ENCODE peak calls at places on chromosome 13, in nine cellular contexts. One of them, this sample, is unnamed.
A peak's percentile ranks its signal among the peaks of the same experiment; 100 is the strongest.

GRCh38 chr13:35566340-35566739 is 89.9 kb upstream of the MAB21L1 start:
- DNase-seq in OCI-LY7: no peak
- DNase-seq in astrocyte of the spinal cord: no peak
- DNase-seq in cardiac muscle cell: no peak
- DNase-seq in CD8-positive, alpha-beta T cell: peak; percentile 11
- DNase-seq in cardiac fibroblast: no peak
- DNase-seq in fibroblast of pulmonary artery: peak; percentile 9
- DNase-seq in gastrocnemius medialis: no peak
- DNase-seq in thoracic aorta: no peak
- DNase-seq in this sample: no peak

GRCh38 chr13:110258876-110259631 is 47.9 kb downstream of the COL4A1 start:
- DNase-seq in OCI-LY7: no peak
- DNase-seq in cardiac fibroblast: peak; percentile 53
- DNase-seq in thoracic aorta: no peak
- DNase-seq in cardiac muscle cell: no peak
- DNase-seq in astrocyte of the spinal cord: no peak
- DNase-seq in fibroblast of pulmonary artery: no peak
- DNase-seq in CD8-positive, alpha-beta T cell: no peak
- DNase-seq in gastrocnemius medialis: no peak
- DNase-seq in this sample: no peak

GRCh38 chr13:113029487-113030258 is 60.7 kb downstream of the MCF2L start:
- DNase-seq in cardiac fibroblast: peak; percentile 19
- DNase-seq in cardiac muscle cell: peak; percentile 63
- DNase-seq in gastrocnemius medialis: no peak
- DNase-seq in OCI-LY7: peak; percentile 34
- DNase-seq in thoracic aorta: no peak
- DNase-seq in fibroblast of pulmonary artery: peak; percentile 15
- DNase-seq in CD8-positive, alpha-beta T cell: peak; percentile 59
- DNase-seq in astrocyte of the spinal cord: no peak
- DNase-seq in this sample: peak; percentile 98

GRCh38 chr13:97429681-97430081 is 4.3 kb upstream of the RAP2A start:
- DNase-seq in OCI-LY7: no peak
- DNase-seq in CD8-positive, alpha-beta T cell: no peak
- DNase-seq in gastrocnemius medialis: no peak
- DNase-seq in fibroblast of pulmonary artery: peak; percentile 23
- DNase-seq in astrocyte of the spinal cord: peak; percentile 41
- DNase-seq in thoracic aorta: no peak
- DNase-seq in cardiac fibroblast: peak; percentile 55
- DNase-seq in cardiac muscle cell: no peak
- DNase-seq in this sample: no peak

GRCh38 chr13:35694549-35695233 is 218.2 kb upstream of the MAB21L1 start:
- DNase-seq in cardiac fibroblast: no peak
- DNase-seq in OCI-LY7: no peak
- DNase-seq in CD8-positive, alpha-beta T cell: no peak
- DNase-seq in gastrocnemius medialis: no peak
- DNase-seq in thoracic aorta: no peak
- DNase-seq in fibroblast of pulmonary artery: no peak
- DNase-seq in cardiac muscle cell: no peak
- DNase-seq in astrocyte of the spinal cord: no peak
- DNase-seq in this sample: no peak

GRCh38 chr13:24868874-24869273 is 104.9 kb downstream of the RNF17 start:
- DNase-seq in thoracic aorta: no peak
- DNase-seq in astrocyte of the spinal cord: no peak
- DNase-seq in CD8-positive, alpha-beta T cell: no peak
- DNase-seq in cardiac fibroblast: no peak
- DNase-seq in fibroblast of pulmonary artery: no peak
- DNase-seq in OCI-LY7: no peak
- DNase-seq in gastrocnemius medialis: no peak
- DNase-seq in cardiac muscle cell: no peak
- DNase-seq in this sample: no peak

GRCh38 chr13:37488682-37489081 is 109.9 kb downstream of the POSTN start:
- DNase-seq in thoracic aorta: no peak
- DNase-seq in CD8-positive, alpha-beta T cell: no peak
- DNase-seq in gastrocnemius medialis: no peak
- DNase-seq in OCI-LY7: no peak
- DNase-seq in astrocyte of the spinal cord: peak; percentile 45
- DNase-seq in fibroblast of pulmonary artery: peak; percentile 36
- DNase-seq in cardiac fibroblast: peak; percentile 70
- DNase-seq in cardiac muscle cell: no peak
- DNase-seq in this sample: no peak

GRCh38 chr13:59483441-59484116 is 680.1 kb downstream of the DIAPH3 start:
- DNase-seq in cardiac muscle cell: peak; percentile 71
- DNase-seq in CD8-positive, alpha-beta T cell: no peak
- DNase-seq in astrocyte of the spinal cord: peak; percentile 29
- DNase-seq in cardiac fibroblast: peak; percentile 27
- DNase-seq in fibroblast of pulmonary artery: peak; percentile 49
- DNase-seq in OCI-LY7: no peak
- DNase-seq in thoracic aorta: no peak
- DNase-seq in gastrocnemius medialis: no peak
- DNase-seq in this sample: peak; percentile 57

GRCh38 chr13:30974350-30974749 is 41.9 kb downstream of the TEX26 start:
- DNase-seq in OCI-LY7: no peak
- DNase-seq in astrocyte of the spinal cord: no peak
- DNase-seq in thoracic aorta: no peak
- DNase-seq in cardiac muscle cell: no peak
- DNase-seq in gastrocnemius medialis: no peak
- DNase-seq in fibroblast of pulmonary artery: no peak
- DNase-seq in CD8-positive, alpha-beta T cell: no peak
- DNase-seq in cardiac fibroblast: no peak
- DNase-seq in this sample: no peak

GRCh38 chr13:20969182-20969581 is 66.6 kb upstream of the XPO4 start:
- DNase-seq in astrocyte of the spinal cord: peak; percentile 50
- DNase-seq in thoracic aorta: no peak
- DNase-seq in cardiac fibroblast: peak; percentile 76
- DNase-seq in gastrocnemius medialis: no peak
- DNase-seq in OCI-LY7: no peak
- DNase-seq in cardiac muscle cell: no peak
- DNase-seq in CD8-positive, alpha-beta T cell: no peak
- DNase-seq in fibroblast of pulmonary artery: peak; percentile 37
- DNase-seq in this sample: no peak

GRCh38 chr13:65843314-65843731 is 1386.8 kb downstream of the PCDH9 start:
- DNase-seq in gastrocnemius medialis: no peak
- DNase-seq in OCI-LY7: no peak
- DNase-seq in CD8-positive, alpha-beta T cell: no peak
- DNase-seq in fibroblast of pulmonary artery: no peak
- DNase-seq in astrocyte of the spinal cord: no peak
- DNase-seq in cardiac muscle cell: no peak
- DNase-seq in cardiac fibroblast: no peak
- DNase-seq in thoracic aorta: no peak
- DNase-seq in this sample: no peak

GRCh38 chr13:49530452-49530851 is 34.7 kb downstream of the PHF11 start:
- DNase-seq in astrocyte of the spinal cord: no peak
- DNase-seq in gastrocnemius medialis: no peak
- DNase-seq in thoracic aorta: no peak
- DNase-seq in fibroblast of pulmonary artery: no peak
- DNase-seq in CD8-positive, alpha-beta T cell: no peak
- DNase-seq in cardiac muscle cell: no peak
- DNase-seq in cardiac fibroblast: no peak
- DNase-seq in OCI-LY7: peak; percentile 76
- DNase-seq in this sample: no peak

GRCh38 chr13:21435710-21436151 is 23.4 kb downstream of the ZDHHC20 start:
- DNase-seq in astrocyte of the spinal cord: peak; percentile 78
- DNase-seq in thoracic aorta: peak; percentile 13
- DNase-seq in CD8-positive, alpha-beta T cell: peak; percentile 58
- DNase-seq in cardiac fibroblast: peak; percentile 90
- DNase-seq in cardiac muscle cell: no peak
- DNase-seq in gastrocnemius medialis: peak; percentile 30
- DNase-seq in fibroblast of pulmonary artery: peak; percentile 84
- DNase-seq in OCI-LY7: peak; percentile 9
- DNase-seq in this sample: no peak

GRCh38 chr13:113877149-113877990 is 13.5 kb upstream of the GAS6 start:
- DNase-seq in fibroblast of pulmonary artery: no peak
- DNase-seq in gastrocnemius medialis: no peak
- DNase-seq in cardiac muscle cell: no peak
- DNase-seq in OCI-LY7: no peak
- DNase-seq in cardiac fibroblast: no peak
- DNase-seq in astrocyte of the spinal cord: no peak
- DNase-seq in thoracic aorta: no peak
- DNase-seq in CD8-positive, alpha-beta T cell: no peak
- DNase-seq in this sample: no peak

GRCh38 chr13:31927219-31927653 is 104.3 kb upstream of the FRY start:
- DNase-seq in fibroblast of pulmonary artery: no peak
- DNase-seq in CD8-positive, alpha-beta T cell: no peak
- DNase-seq in cardiac muscle cell: no peak
- DNase-seq in cardiac fibroblast: no peak
- DNase-seq in astrocyte of the spinal cord: no peak
- DNase-seq in OCI-LY7: no peak
- DNase-seq in gastrocnemius medialis: no peak
- DNase-seq in thoracic aorta: no peak
- DNase-seq in this sample: no peak

GRCh38 chr13:52348983-52349780 is 56.8 kb downstream of the THSD1 start:
- DNase-seq in cardiac fibroblast: peak; percentile 79
- DNase-seq in astrocyte of the spinal cord: peak; percentile 57
- DNase-seq in OCI-LY7: no peak
- DNase-seq in gastrocnemius medialis: no peak
- DNase-seq in CD8-positive, alpha-beta T cell: no peak
- DNase-seq in cardiac muscle cell: no peak
- DNase-seq in thoracic aorta: no peak
- DNase-seq in fibroblast of pulmonary artery: peak; percentile 52
- DNase-seq in this sample: no peak

GRCh38 chr13:52862358-52863206 is 14.1 kb upstream of the PCDH8 start:
- DNase-seq in gastrocnemius medialis: no peak
- DNase-seq in OCI-LY7: peak; percentile 19
- DNase-seq in astrocyte of the spinal cord: no peak
- DNase-seq in cardiac muscle cell: peak; percentile 42
- DNase-seq in thoracic aorta: no peak
- DNase-seq in CD8-positive, alpha-beta T cell: no peak
- DNase-seq in cardiac fibroblast: no peak
- DNase-seq in fibroblast of pulmonary artery: peak; percentile 2
- DNase-seq in this sample: peak; percentile 76

GRCh38 chr13:91572439-91572838 is 174.0 kb downstream of the GPC5 start:
- DNase-seq in thoracic aorta: no peak
- DNase-seq in cardiac fibroblast: no peak
- DNase-seq in astrocyte of the spinal cord: peak; percentile 32
- DNase-seq in CD8-positive, alpha-beta T cell: no peak
- DNase-seq in OCI-LY7: no peak
- DNase-seq in cardiac muscle cell: no peak
- DNase-seq in fibroblast of pulmonary artery: no peak
- DNase-seq in gastrocnemius medialis: no peak
- DNase-seq in this sample: no peak

GRCh38 chr13:28601581-28601980 is 57.3 kb upstream of the POMP start:
- DNase-seq in OCI-LY7: no peak
- DNase-seq in cardiac muscle cell: no peak
- DNase-seq in cardiac fibroblast: no peak
- DNase-seq in gastrocnemius medialis: no peak
- DNase-seq in thoracic aorta: no peak
- DNase-seq in astrocyte of the spinal cord: no peak
- DNase-seq in fibroblast of pulmonary artery: no peak
- DNase-seq in CD8-positive, alpha-beta T cell: no peak
- DNase-seq in this sample: no peak
- H3K4me3 ChIP-seq in OCI-LY7: no peak overlapping the region
- H3K4me3 ChIP-seq in cardiac muscle cell: no peak overlapping the region
- H3K4me3 ChIP-seq in cardiac fibroblast: no peak overlapping the region
- H3K4me3 ChIP-seq in gastrocnemius medialis: no peak overlapping the region
- H3K4me3 ChIP-seq in thoracic aorta: no peak overlapping the region
- H3K4me3 ChIP-seq in astrocyte of the spinal cord: no peak overlapping the region
- H3K4me3 ChIP-seq in fibroblast of pulmonary artery: no peak overlapping the region
- H3K4me3 ChIP-seq in CD8-positive, alpha-beta T cell: no peak overlapping the region
- H3K4me3 ChIP-seq in this sample: no peak overlapping the region

DNA sequence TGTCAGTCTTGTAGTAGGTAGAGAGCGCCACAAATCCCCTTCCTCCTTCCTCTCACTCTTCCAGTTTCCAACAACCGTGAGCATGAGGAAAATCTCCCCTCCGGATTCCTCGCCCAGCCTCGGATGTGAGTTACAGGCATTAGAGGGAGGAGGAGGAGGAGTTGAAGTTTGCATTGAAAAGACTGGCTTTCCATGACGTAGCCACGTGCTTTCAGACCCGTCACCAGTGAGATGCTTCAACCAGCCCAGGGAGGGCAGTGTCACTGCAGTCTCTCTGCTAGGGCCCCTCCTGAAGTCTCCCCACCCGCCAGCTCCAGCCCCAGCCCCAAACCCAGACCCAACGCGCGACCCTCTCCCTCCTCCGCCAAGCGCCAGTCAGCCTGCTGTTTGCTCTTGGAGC is 444 bp upstream of the FGF14 start:
- DNase-seq in cardiac muscle cell: peak; percentile 23
- DNase-seq in CD8-positive, alpha-beta T cell: no peak
- DNase-seq in cardiac fibroblast: no peak
- DNase-seq in fibroblast of pulmonary artery: peak; percentile 10
- DNase-seq in gastrocnemius medialis: no peak
- DNase-seq in thoracic aorta: no peak
- DNase-seq in OCI-LY7: no peak
- DNase-seq in astrocyte of the spinal cord: peak; percentile 42
- DNase-seq in this sample: peak; percentile 82
- H3K4me3 ChIP-seq in cardiac muscle cell: no peak overlapping the region
- H3K4me3 ChIP-seq in CD8-positive, alpha-beta T cell: no peak overlapping the region
- H3K4me3 ChIP-seq in cardiac fibroblast: no peak overlapping the region
- H3K4me3 ChIP-seq in fibroblast of pulmonary artery: no peak overlapping the region
- H3K4me3 ChIP-seq in gastrocnemius medialis: no peak overlapping the region
- H3K4me3 ChIP-seq in thoracic aorta: peak overlapping the region; percentile 84
- H3K4me3 ChIP-seq in OCI-LY7: no peak overlapping the region
- H3K4me3 ChIP-seq in astrocyte of the spinal cord: peak overlapping the region; percentile 46
- H3K4me3 ChIP-seq in this sample: peak overlapping the region; percentile 34

GRCh38 chr13:41462427-41462826 is 5.1 kb downstream of the RGCC start:
- DNase-seq in fibroblast of pulmonary artery: no peak
- DNase-seq in CD8-positive, alpha-beta T cell: no peak
- DNase-seq in cardiac muscle cell: no peak
- DNase-seq in gastrocnemius medialis: no peak
- DNase-seq in OCI-LY7: peak; percentile 20
- DNase-seq in thoracic aorta: no peak
- DNase-seq in cardiac fibroblast: no peak
- DNase-seq in astrocyte of the spinal cord: no peak
- DNase-seq in this sample: no peak

GRCh38 chr13:41461527-41462124 is 4.3 kb downstream of the RGCC start:
- DNase-seq in cardiac fibroblast: no peak
- DNase-seq in fibroblast of pulmonary artery: no peak
- DNase-seq in CD8-positive, alpha-beta T cell: no peak
- DNase-seq in astrocyte of the spinal cord: no peak
- DNase-seq in OCI-LY7: peak; percentile 97
- DNase-seq in gastrocnemius medialis: no peak
- DNase-seq in cardiac muscle cell: no peak
- DNase-seq in thoracic aorta: no peak
- DNase-seq in this sample: no peak

GRCh38 chr13:41465965-41466364 is 8.6 kb downstream of the RGCC start:
- DNase-seq in cardiac fibroblast: no peak
- DNase-seq in thoracic aorta: no peak
- DNase-seq in OCI-LY7: no peak
- DNase-seq in fibroblast of pulmonary artery: no peak
- DNase-seq in astrocyte of the spinal cord: no peak
- DNase-seq in CD8-positive, alpha-beta T cell: no peak
- DNase-seq in gastrocnemius medialis: no peak
- DNase-seq in cardiac muscle cell: no peak
- DNase-seq in this sample: no peak

GRCh38 chr13:41465215-41465907 is 8.0 kb downstream of the RGCC start:
- DNase-seq in cardiac fibroblast: peak; percentile 91
- DNase-seq in astrocyte of the spinal cord: peak; percentile 83
- DNase-seq in fibroblast of pulmonary artery: peak; percentile 73
- DNase-seq in thoracic aorta: no peak
- DNase-seq in OCI-LY7: peak; percentile 94
- DNase-seq in cardiac muscle cell: no peak
- DNase-seq in CD8-positive, alpha-beta T cell: peak; percentile 89
- DNase-seq in gastrocnemius medialis: no peak
- DNase-seq in this sample: no peak

GRCh38 chr13:41463823-41464602 is 6.7 kb downstream of the RGCC start:
- DNase-seq in OCI-LY7: peak; percentile 77
- DNase-seq in CD8-positive, alpha-beta T cell: peak; percentile 37
- DNase-seq in cardiac muscle cell: no peak
- DNase-seq in cardiac fibroblast: no peak
- DNase-seq in astrocyte of the spinal cord: no peak
- DNase-seq in gastrocnemius medialis: no peak
- DNase-seq in fibroblast of pulmonary artery: no peak
- DNase-seq in thoracic aorta: no peak
- DNase-seq in this sample: no peak
- H3K4me3 ChIP-seq in OCI-LY7: peak overlapping the region; percentile 85
- H3K4me3 ChIP-seq in CD8-positive, alpha-beta T cell: peak overlapping the region; percentile 56
- H3K4me3 ChIP-seq in cardiac muscle cell: no peak overlapping the region
- H3K4me3 ChIP-seq in cardiac fibroblast: no peak overlapping the region
- H3K4me3 ChIP-seq in astrocyte of the spinal cord: no peak overlapping the region
- H3K4me3 ChIP-seq in gastrocnemius medialis: no peak overlapping the region
- H3K4me3 ChIP-seq in fibroblast of pulmonary artery: no peak overlapping the region
- H3K4me3 ChIP-seq in thoracic aorta: no peak overlapping the region
- H3K4me3 ChIP-seq in this sample: no peak overlapping the region

GRCh38 chr13:33081666-33082065 is 65.4 kb downstream of the KL start:
- DNase-seq in gastrocnemius medialis: no peak
- DNase-seq in astrocyte of the spinal cord: no peak
- DNase-seq in cardiac fibroblast: no peak
- DNase-seq in fibroblast of pulmonary artery: no peak
- DNase-seq in thoracic aorta: no peak
- DNase-seq in OCI-LY7: no peak
- DNase-seq in CD8-positive, alpha-beta T cell: no peak
- DNase-seq in cardiac muscle cell: no peak
- DNase-seq in this sample: no peak
- H3K4me3 ChIP-seq in gastrocnemius medialis: no peak overlapping the region
- H3K4me3 ChIP-seq in astrocyte of the spinal cord: no peak overlapping the region
- H3K4me3 ChIP-seq in cardiac fibroblast: no peak overlapping the region
- H3K4me3 ChIP-seq in fibroblast of pulmonary artery: no peak overlapping the region
- H3K4me3 ChIP-seq in thoracic aorta: no peak overlapping the region
- H3K4me3 ChIP-seq in OCI-LY7: no peak overlapping the region
- H3K4me3 ChIP-seq in CD8-positive, alpha-beta T cell: no peak overlapping the region
- H3K4me3 ChIP-seq in cardiac muscle cell: no peak overlapping the region
- H3K4me3 ChIP-seq in this sample: no peak overlapping the region

This sample was measured in H7.